ENCODE peak calls at places on chromosome 15, in seven cellular contexts. P is dermis blood vessel endothelial cell, H is GM12892, C is non-pigmented ciliary epithelial cell, Z is lung microvascular endothelial cell, O is tibial nerve, X is HCT116. Q is an unnamed sample.
A peak's percentile ranks its signal among the peaks of the same experiment; 100 is the strongest.

GRCh38 chr15:63233667-63234419 is 43.6 kb upstream of the APH1B start:
- DNase-seq in X (no peak), C (peak; percentile 76), H (no peak), Z (peak; percentile 74), P (peak; percentile 79), O (no peak), Q (peak; percentile 59)

GRCh38 chr15:52278636-52279367 is 16.8 kb downstream of the MYO5C start:
- DNase-seq in P (no peak), H (no peak), C (no peak), O (no peak), Z (no peak), X (no peak), Q (no peak)

GRCh38 chr15:60347480-60348069 is 50.2 kb downstream of the ANXA2 start:
- DNase-seq in C (no peak), O (no peak), X (no peak), H (no peak), Z (no peak), P (no peak), Q (no peak)

GRCh38 chr15:71781179-71781964 is 29.0 kb upstream of the NR2E3 start:
- DNase-seq in Z (no peak), O (no peak), X (no peak), C (peak; percentile 59), H (no peak), P (no peak), Q (peak; percentile 31)

GRCh38 chr15:73697033-73697467 is 12.9 kb downstream of the CD276 start:
- DNase-seq in Z (peak; percentile 99), P (peak; percentile 99), X (no peak), C (peak; percentile 68), O (peak; percentile 70), H (peak; percentile 59), Q (peak; percentile 99)

GRCh38 chr15:78195735-78196201 is 38.6 kb downstream of the ACSBG1 start:
- DNase-seq in Z (peak; percentile 32), C (no peak), O (no peak), H (peak; percentile 65), X (no peak), P (peak; percentile 57), Q (no peak)

GRCh38 chr15:35112346-35112745 is 27.3 kb upstream of the NANOGP8 start:
- DNase-seq in X (no peak), O (no peak), H (no peak), C (no peak), P (no peak), Z (no peak), Q (no peak)

GRCh38 chr15:81235781-81236507 is 39.3 kb downstream of the IL16 start:
- DNase-seq in C (peak; percentile 99), O (no peak), Z (peak; percentile 49), P (no peak), H (no peak), X (no peak), Q (peak; percentile 100)

GRCh38 chr15:33926260-33926659 is 42.0 kb upstream of the CHRM5 start:
- DNase-seq in O (no peak), Z (no peak), X (no peak), H (no peak), P (no peak), C (no peak), Q (no peak)

GRCh38 chr15:66993874-66994696 is 71.3 kb upstream of the SMAD3 start:
- DNase-seq in H (no peak), Z (peak; percentile 28), O (no peak), P (peak; percentile 36), X (no peak), C (no peak), Q (no peak)

GRCh38 chr15:53454535-53454842 is 305.0 kb downstream of the WDR72 start:
- DNase-seq in O (no peak), Z (no peak), H (no peak), C (no peak), X (no peak), P (no peak), Q (no peak)

GRCh38 chr15:90582553-90582952 is 52.8 kb downstream of the CRTC3 start:
- DNase-seq in P (no peak), X (no peak), O (no peak), C (no peak), Z (no peak), H (no peak), Q (peak; percentile 35)

GRCh38 chr15:37877851-37878577 is 56.4 kb upstream of the TMCO5A start:
- DNase-seq in H (no peak), O (no peak), C (peak; percentile 74), P (peak; percentile 2), X (peak; percentile 12), Z (peak; percentile 19), Q (peak; percentile 53)

GRCh38 chr15:70854669-70854976 is 666 bp upstream of the LARP6 start:
- DNase-seq in O (peak; percentile 40), C (no peak), X (no peak), Z (peak; percentile 39), P (peak; percentile 55), H (no peak), Q (peak; percentile 50)

GRCh38 chr15:86892774-86893449 is 813.2 kb downstream of the AGBL1 start:
- DNase-seq in Z (no peak), O (no peak), C (peak; percentile 8), X (no peak), H (no peak), P (no peak), Q (peak; percentile 77)

GRCh38 chr15:89114974-89115373 is 26.7 kb downstream of the ABHD2 start:
- DNase-seq in H (no peak), P (peak; percentile 71), X (no peak), O (peak; percentile 73), C (no peak), Z (peak; percentile 54), Q (peak; percentile 50)

GRCh38 chr15:34708422-34708821 is 46.4 kb downstream of the GJD2 start:
- DNase-seq in Z (peak; percentile 67), X (peak; percentile 19), H (no peak), P (peak; percentile 72), O (no peak), C (no peak), Q (peak; percentile 67)

GRCh38 chr15:65940618-65940909 is 71.3 kb downstream of the RAB11A start:
- DNase-seq in Z (peak; percentile 31), X (no peak), O (no peak), P (peak; percentile 14), C (no peak), H (no peak), Q (no peak)

GRCh38 chr15:47505712-47506542 is 211.4 kb upstream of the SEMA6D start:
- DNase-seq in H (no peak), Z (no peak), O (no peak), C (no peak), P (peak; percentile 39), X (no peak), Q (peak; percentile 26)

GRCh38 chr15:56440226-56440770 is 24.6 kb downstream of the MNS1 start:
- DNase-seq in P (no peak), H (no peak), C (no peak), X (no peak), O (no peak), Z (no peak), Q (no peak)

GRCh38 chr15:80835338-80835737 is 56.2 kb downstream of the CEMIP start:
- DNase-seq in C (no peak), H (no peak), X (no peak), Z (no peak), O (no peak), P (no peak), Q (no peak)

GRCh38 chr15:43150171-43150929 is 17.0 kb downstream of the TMEM62 start:
- DNase-seq in P (peak; percentile 62), X (no peak), O (no peak), C (peak; percentile 99), H (no peak), Z (peak; percentile 88), Q (peak; percentile 95)

GRCh38 chr15:84840741-84841429 is 23.7 kb downstream of the ALPK3 start:
- DNase-seq in H (no peak), Z (peak; percentile 39), X (peak; percentile 29), C (no peak), P (peak; percentile 56), O (peak; percentile 42), Q (peak; percentile 84)

GRCh38 chr15:39918688-39919385 is 1.2 kb downstream of the GPR176 start:
- DNase-seq in C (peak; percentile 73), H (no peak), O (no peak), X (no peak), P (peak; percentile 74), Z (peak; percentile 85), Q (peak; percentile 71)

GRCh38 chr15:74314897-74315438 is 52.5 kb downstream of the CYP11A1 start:
- DNase-seq in C (no peak), O (no peak), X (no peak), H (no peak), Z (no peak), P (no peak), Q (peak; percentile 56)

GRCh38 chr15:100572362-100572983 is 29.5 kb downstream of the LINS1 start:
- DNase-seq in P (peak; percentile 50), H (no peak), Z (peak; percentile 23), X (no peak), C (no peak), O (no peak), Q (peak; percentile 10)

GRCh38 chr15:74891469-74891868 is 1.6 kb downstream of the MPI start:
- DNase-seq in H (no peak), C (no peak), X (no peak), Z (no peak), O (no peak), P (no peak), Q (no peak)

GRCh38 chr15:68285243-68285980 is 7.9 kb downstream of the FEM1B start:
- DNase-seq in H (no peak), P (no peak), X (no peak), Z (no peak), C (no peak), O (no peak), Q (no peak)

GRCh38 chr15:90419738-90420487 is 31.9 kb downstream of the IQGAP1 start:
- DNase-seq in X (no peak), P (peak; percentile 72), C (no peak), Z (peak; percentile 76), O (no peak), H (no peak), Q (peak; percentile 82)

GRCh38 chr15:99250001-99250400 is 620 bp upstream of the TTC23 start:
- DNase-seq in O (no peak), Z (no peak), C (no peak), X (no peak), P (no peak), H (no peak), Q (no peak)

GRCh38 chr15:79769081-79769481 is 127.7 kb downstream of the MTHFS start:
- DNase-seq in Z (no peak), P (no peak), C (no peak), O (no peak), X (peak; percentile 10), H (no peak), Q (peak; percentile 10)

GRCh38 chr15:62107561-62108110 is 40.9 kb downstream of the C2CD4A start:
- DNase-seq in X (no peak), O (no peak), C (no peak), P (peak; percentile 35), H (no peak), Z (peak; percentile 45), Q (no peak)